ENCODE peak calls at places on chromosome 16, in four cellular contexts. D is HAP-1, V is GM23248, B is pancreas. Y is an unnamed sample.

GRCh38 chr16:67000384-67001158 is 12.2 kb downstream of the CES4A start:
- DNase-seq in D (peak; percentile 72), V (peak; percentile 52), B (peak; percentile 76), Y (peak; percentile 38)

GRCh38 chr16:31002252-31002700 is 8.2 kb downstream of the STX1B start:
- DNase-seq in D (no peak), V (no peak), B (no peak), Y (no peak)

GRCh38 chr16:47888734-47889133 is 267.1 kb downstream of the ABCC12 start:
- DNase-seq in D (no peak), V (no peak), B (no peak), Y (no peak)

GRCh38 chr16:13630292-13630850 is 289.6 kb upstream of the ERCC4 start:
- DNase-seq in D (no peak), V (no peak), B (no peak), Y (no peak)

GRCh38 chr16:87344931-87345631 is 27.9 kb upstream of the C16orf95 start:
- DNase-seq in D (no peak), V (no peak), B (no peak), Y (no peak)

GRCh38 chr16:81601601-81602251 is 157.1 kb downstream of the CMIP start:
- DNase-seq in D (no peak), V (no peak), B (no peak), Y (no peak)

GRCh38 chr16:46562979-46563378 is 58.2 kb downstream of the SHCBP1 start:
- DNase-seq in D (no peak), V (no peak), B (no peak), Y (no peak)

GRCh38 chr16:1914759-1915387 is 3.3 kb downstream of the HS3ST6 start:
- DNase-seq in D (no peak), V (no peak), B (no peak), Y (no peak)

GRCh38 chr16:74698220-74698619 is 2.4 kb downstream of the MLKL start:
- DNase-seq in D (no peak), V (peak; percentile 50), B (no peak), Y (no peak)

GRCh38 chr16:35685085-35685484 is 2225.7 kb downstream of the TP53TG3F start:
- DNase-seq in D (no peak), V (no peak), B (no peak), Y (no peak)

GRCh38 chr16:64870859-64871258 is 251.0 kb downstream of the CDH11 start:
- DNase-seq in D (no peak), V (no peak), B (no peak), Y (no peak)

GRCh38 chr16:48358419-48358818 is 26.8 kb downstream of the SIAH1 start:
- DNase-seq in D (no peak), V (no peak), B (no peak), Y (no peak)

GRCh38 chr16:10256855-10257641 is 74.8 kb upstream of the GRIN2A start:
- DNase-seq in D (peak; percentile 59), V (peak; percentile 51), B (peak; percentile 24), Y (peak; percentile 39)

GRCh38 chr16:10250137-10250850 is 68.1 kb upstream of the GRIN2A start:
- DNase-seq in D (no peak), V (no peak), B (no peak), Y (peak; percentile 41)

GRCh38 chr16:10252155-10252554 is 69.9 kb upstream of the GRIN2A start:
- DNase-seq in D (no peak), V (no peak), B (no peak), Y (no peak)

GRCh38 chr16:10255728-10256127 is 73.5 kb upstream of the GRIN2A start:
- DNase-seq in D (no peak), V (no peak), B (no peak), Y (no peak)

GRCh38 chr16:10253344-10253855 is 71.2 kb upstream of the GRIN2A start:
- DNase-seq in D (no peak), V (no peak), B (no peak), Y (no peak)
- H3K4me1 ChIP-seq in D (no peaks in the 10 kb centered on the region), V (no peaks in the 10 kb centered on the region), B (no peaks in the 10 kb centered on the region), Y (peaks cover 8% of the 10 kb centered on the region)

GRCh38 chr16:89324056-89325010 is 106.8 kb downstream of the ZNF778 start:
- DNase-seq in D (no peak), V (peak; percentile 83), B (no peak), Y (no peak)
- H3K4me1 ChIP-seq in D (peaks cover 36% of the 10 kb centered on the region), V (peaks cover 81% of the 10 kb centered on the region), B (peaks cover 15% of the 10 kb centered on the region), Y (peaks cover 62% of the 10 kb centered on the region)

DNA sequence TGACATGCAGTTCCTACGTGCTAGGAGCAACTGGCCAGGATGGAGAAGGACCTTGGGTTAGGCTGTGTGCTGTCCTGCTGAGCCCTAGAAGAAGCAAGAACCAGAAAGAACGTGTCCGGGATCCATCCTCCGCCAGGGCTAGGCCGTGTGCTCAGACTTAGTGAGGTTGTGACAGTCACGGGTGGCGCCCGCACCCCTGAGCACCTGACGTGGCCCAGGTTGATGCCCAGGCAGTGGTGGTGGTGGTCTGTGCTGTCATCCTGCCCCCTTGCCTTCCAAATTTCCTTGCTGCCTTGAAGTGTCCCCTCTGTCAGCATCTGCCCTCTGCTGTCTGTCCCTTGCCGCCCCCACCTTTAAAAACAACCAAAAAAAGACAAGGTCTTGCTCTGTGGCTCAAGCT is 4.2 kb upstream of the GSE1 start:
- DNase-seq in D (no peak), V (no peak), B (no peak), Y (no peak)
- H3K4me1 ChIP-seq in D (peaks cover 30% of the 10 kb centered on the region), V (peaks cover 15% of the 10 kb centered on the region), B (peaks cover 40% of the 10 kb centered on the region), Y (peaks cover 31% of the 10 kb centered on the region)

GRCh38 chr16:57271063-57271345 is 13.5 kb downstream of the PLLP start:
- DNase-seq in D (no peak), V (no peak), B (no peak), Y (no peak)

GRCh38 chr16:57273359-57273758 is 11.1 kb downstream of the PLLP start:
- DNase-seq in D (no peak), V (no peak), B (no peak), Y (no peak)

GRCh38 chr16:57271867-57272495 is 12.5 kb downstream of the PLLP start:
- DNase-seq in D (no peak), V (no peak), B (no peak), Y (no peak)

GRCh38 chr16:57268804-57269800 is 15.4 kb downstream of the PLLP start:
- DNase-seq in D (no peak), V (no peak), B (peak; percentile 46), Y (peak; percentile 90)

GRCh38 chr16:57270221-57271062 is 14.0 kb downstream of the PLLP start:
- DNase-seq in D (no peak), V (no peak), B (no peak), Y (no peak)
- H3K4me1 ChIP-seq in D (peaks cover 5% of the 10 kb centered on the region), V (no peaks in the 10 kb centered on the region), B (peaks cover 34% of the 10 kb centered on the region), Y (peaks cover 24% of the 10 kb centered on the region)

DNA sequence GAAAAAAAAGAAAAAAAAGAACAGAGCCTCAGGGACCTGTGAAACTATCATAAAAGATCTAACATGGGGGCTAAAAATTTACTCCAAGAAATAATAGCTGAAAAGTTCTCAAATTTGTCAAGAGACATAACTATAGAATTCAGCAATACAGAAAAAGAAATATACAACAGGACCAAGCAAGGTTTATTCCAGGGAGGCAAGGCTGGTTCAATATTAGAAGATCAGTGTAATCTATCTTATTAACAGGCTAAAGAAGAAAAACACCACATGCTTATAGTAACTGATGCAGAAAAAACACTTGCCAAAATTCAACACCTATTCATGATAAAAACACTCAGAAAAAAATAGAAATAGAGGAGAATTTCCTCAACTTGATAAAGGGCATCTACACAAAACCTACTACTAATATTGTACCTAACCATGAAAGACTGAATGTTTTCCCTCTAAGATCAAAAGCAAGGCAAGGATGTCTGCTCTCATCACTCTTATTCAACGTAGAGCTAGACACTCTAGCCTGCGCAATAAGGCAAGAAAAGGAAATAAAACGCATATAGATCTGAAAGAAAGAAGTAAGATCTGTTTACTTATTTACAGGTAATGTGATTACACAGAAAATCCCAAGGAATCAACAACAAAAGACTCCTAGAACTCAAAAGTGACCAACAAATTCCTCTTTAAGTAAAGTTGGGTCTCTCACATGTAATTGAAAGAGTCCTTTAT is 1.2 kb upstream of the ACSM3 start:
- DNase-seq in D (no peak), V (no peak), B (no peak), Y (no peak)
- H3K4me1 ChIP-seq in D (peaks cover 3% of the 10 kb centered on the region), V (no peaks in the 10 kb centered on the region), B (no peaks in the 10 kb centered on the region), Y (peaks cover 7% of the 10 kb centered on the region)

GRCh38 chr16:58037365-58038057 is 12.0 kb downstream of the MMP15 start:
- DNase-seq in D (no peak), V (no peak), B (no peak), Y (no peak)
- H3K4me1 ChIP-seq in D (no peaks in the 10 kb centered on the region), V (no peaks in the 10 kb centered on the region), B (peaks cover 13% of the 10 kb centered on the region), Y (peaks cover 3% of the 10 kb centered on the region)

GRCh38 chr16:17382949-17383348 is 87.8 kb downstream of the XYLT1 start:
- DNase-seq in D (no peak), V (no peak), B (no peak), Y (no peak)

GRCh38 chr16:17381784-17382183 is 89.0 kb downstream of the XYLT1 start:
- DNase-seq in D (no peak), V (no peak), B (no peak), Y (no peak)

GRCh38 chr16:17382514-17382913 is 88.2 kb downstream of the XYLT1 start:
- DNase-seq in D (no peak), V (no peak), B (no peak), Y (no peak)

GRCh38 chr16:17379121-17379571 is 91.6 kb downstream of the XYLT1 start:
- DNase-seq in D (no peak), V (peak; percentile 70), B (no peak), Y (no peak)

DNA sequence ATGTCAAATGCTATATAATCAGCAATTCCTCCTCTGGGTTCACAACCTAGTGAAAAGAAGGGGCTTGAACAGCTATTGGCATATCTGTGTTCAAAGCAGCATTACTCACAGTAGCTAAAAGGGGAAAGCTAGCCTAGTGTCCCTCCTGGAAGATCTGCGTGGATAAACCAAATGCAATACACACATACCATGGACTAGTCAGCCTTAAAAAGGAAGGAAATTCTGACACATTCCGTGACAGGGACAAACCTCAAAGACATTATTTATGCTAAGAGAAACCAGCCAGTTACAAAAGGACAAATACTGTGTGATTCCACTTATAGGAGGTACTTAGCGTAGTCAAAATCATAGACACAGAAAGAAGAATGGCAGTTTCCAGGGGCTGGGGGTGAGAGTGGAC is 90.1 kb downstream of the XYLT1 start:
- DNase-seq in D (no peak), V (peak; percentile 67), B (no peak), Y (no peak)
- H3K4me1 ChIP-seq in D (no peaks in the 10 kb centered on the region), V (peaks cover 23% of the 10 kb centered on the region), B (peaks cover 6% of the 10 kb centered on the region), Y (no peaks in the 10 kb centered on the region)

DNA sequence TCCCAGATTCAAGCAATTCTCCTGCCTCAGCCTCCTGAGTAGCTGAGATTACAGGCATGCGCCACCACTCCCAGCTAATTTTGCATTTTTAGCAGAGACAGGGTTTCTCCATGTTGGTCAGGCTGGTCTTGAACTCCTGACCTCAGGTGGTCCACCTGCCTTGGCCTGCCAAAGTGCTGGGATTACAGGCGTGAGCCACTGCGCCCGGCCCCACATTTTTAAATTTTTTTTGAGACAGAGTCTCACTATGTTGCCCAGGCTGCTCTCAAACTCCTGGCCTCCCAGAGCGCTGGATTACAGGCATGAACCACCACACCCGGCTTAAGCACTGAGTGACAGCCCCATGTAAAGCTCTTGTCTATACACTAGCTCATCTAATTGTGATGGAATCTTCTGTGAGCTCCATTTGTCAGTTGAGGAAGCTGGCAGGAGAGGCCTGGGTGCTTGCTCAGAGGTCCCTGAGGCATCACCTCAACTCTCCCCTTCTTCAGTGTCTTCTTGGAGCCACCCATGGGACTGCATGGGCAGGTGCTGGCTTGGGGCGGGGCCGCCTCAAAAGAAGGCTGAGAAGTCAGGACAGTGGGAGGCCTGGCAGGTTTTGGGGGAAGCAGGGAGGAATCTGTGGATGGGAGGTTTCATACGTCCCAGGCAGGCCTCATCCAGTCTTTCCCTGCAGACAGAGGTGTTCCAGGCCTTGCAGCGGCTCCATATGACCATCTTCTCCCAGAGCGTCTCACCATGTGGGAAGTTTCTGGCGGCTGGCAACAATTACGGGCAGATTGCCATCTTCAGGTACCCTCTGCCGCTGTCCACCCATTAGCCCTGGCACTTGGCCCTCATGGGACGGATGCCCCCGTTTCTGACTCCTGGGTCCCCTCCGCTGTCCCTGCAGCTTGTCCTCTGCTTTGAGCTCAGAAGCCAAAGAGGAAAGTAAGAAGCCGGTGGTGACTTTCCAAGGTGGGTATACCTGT is 1.5 kb downstream of the THOC6 start:
- DNase-seq in D (no peak), V (no peak), B (peak; percentile 63), Y (no peak)
- H3K4me1 ChIP-seq in D (peaks cover 25% of the 10 kb centered on the region), V (peaks cover 9% of the 10 kb centered on the region), B (peaks cover 24% of the 10 kb centered on the region), Y (peaks cover 24% of the 10 kb centered on the region)

Y was measured in Caco-2.